ENCODE peak calls at places on chromosomes 11 and 22, in four cellular contexts. E, M, L and O are unnamed samples.

GRCh38 chr22:44363214-44363979 is 50.6 kb upstream of the SHISAL1 start:
- DNase-seq in M (no peak), E (no peak), L (no peak), O (no peak)

GRCh38 chr11:59756845-59757244 is 1.7 kb downstream of the STX3 start:
- DNase-seq in M (peak; percentile 26), L (no peak), E (no peak), O (peak; percentile 64)

GRCh38 chr11:47524200-47524874 is 28.6 kb downstream of the CELF1 start:
- DNase-seq in E (no peak), L (no peak), M (no peak), O (no peak)

GRCh38 chr11:73950869-73951710 is at the start of gene DNAJB13:
- DNase-seq in E (peak; percentile 23), M (peak; percentile 38), L (no peak), O (peak; percentile 85)

GRCh38 chr22:46250783-46251125 is 661 bp upstream of the CDPF1 start:
- DNase-seq in E (no peak), M (no peak), L (no peak), O (no peak)

GRCh38 chr11:110891411-110891810 is 179.2 kb upstream of the ARHGAP20 start:
- DNase-seq in M (no peak), E (no peak), L (no peak), O (no peak)

GRCh38 chr11:12052676-12053605 is 44.5 kb upstream of the DKK3 start:
- DNase-seq in L (no peak), M (no peak), E (no peak), O (no peak)

GRCh38 chr22:24141586-24141985 is 39.7 kb upstream of the SUSD2 start:
- DNase-seq in M (no peak), E (no peak), L (no peak), O (no peak)

GRCh38 chr11:134731562-134731961 is 319.5 kb upstream of the B3GAT1 start:
- DNase-seq in M (no peak), E (no peak), L (peak; percentile 70), O (no peak)

GRCh38 chr22:48960981-48961655 is 866.6 kb downstream of the BRD1 start:
- DNase-seq in E (no peak), L (no peak), M (no peak), O (no peak)

GRCh38 chr22:42368379-42369249 is 63.6 kb downstream of the NFAM1 start:
- DNase-seq in M (no peak), E (no peak), L (no peak), O (peak; percentile 19)

GRCh38 chr11:95364324-95365295 is 133.6 kb upstream of the SESN3 start:
- DNase-seq in M (no peak), L (no peak), E (no peak), O (no peak)

GRCh38 chr11:84261707-84262106 is 975.5 kb upstream of the CCDC90B start:
- DNase-seq in L (peak; percentile 13), E (no peak), M (no peak), O (no peak)

GRCh38 chr22:30634477-30635233 is 926 bp upstream of the SLC35E4 start:
- DNase-seq in M (peak; percentile 73), E (peak; percentile 47), L (peak; percentile 65), O (peak; percentile 83)

GRCh38 chr22:21921729-21922128 is 30.9 kb downstream of the PPM1F start:
- DNase-seq in E (no peak), L (peak; percentile 46), M (no peak), O (no peak)

GRCh38 chr11:61834278-61835004 is 6.3 kb downstream of the FADS2 start:
- DNase-seq in E (peak; percentile 87), L (no peak), M (no peak), O (peak; percentile 93)

GRCh38 chr11:110855246-110855645 is 143.0 kb upstream of the ARHGAP20 start:
- DNase-seq in M (no peak), L (no peak), E (no peak), O (no peak)

GRCh38 chr22:29780781-29781676 is 13.9 kb downstream of the UQCR10 start:
- DNase-seq in E (no peak), L (no peak), M (no peak), O (peak; percentile 80)

GRCh38 chr11:134120143-134120850 is 51.4 kb downstream of the JAM3 start:
- DNase-seq in M (no peak), E (no peak), L (no peak), O (no peak)

GRCh38 chr11:16881074-16881709 is 133.0 kb downstream of the PLEKHA7 start:
- DNase-seq in E (no peak), L (no peak), M (no peak), O (peak; percentile 61)

GRCh38 chr11:68028802-68029475 is 1.5 kb upstream of the NDUFS8 start:
- DNase-seq in L (no peak), E (no peak), M (no peak), O (no peak)

GRCh38 chr22:45673482-45674175 is 2.0 kb downstream of the ATXN10 start:
- DNase-seq in L (no peak), E (no peak), M (no peak), O (peak; percentile 13)

GRCh38 chr22:22226448-22227187 is 18.0 kb upstream of the VPREB1 start:
- DNase-seq in M (no peak), E (no peak), L (no peak), O (no peak)

GRCh38 chr22:19855504-19856409 is 1.1 kb upstream of the GNB1L start:
- DNase-seq in E (peak; percentile 35), M (peak; percentile 31), L (no peak), O (peak; percentile 94)

GRCh38 chr11:77039491-77040400 is 5.5 kb downstream of the B3GNT6 start:
- DNase-seq in E (no peak), M (no peak), L (no peak), O (no peak)

GRCh38 chr11:64607381-64608259 is 16.6 kb downstream of the SLC22A12 start:
- DNase-seq in M (no peak), L (no peak), E (no peak), O (no peak)

GRCh38 chr22:16989915-16990314 is 18.1 kb downstream of the GAB4 start:
- DNase-seq in L (no peak), M (no peak), E (no peak), O (no peak)

DNA sequence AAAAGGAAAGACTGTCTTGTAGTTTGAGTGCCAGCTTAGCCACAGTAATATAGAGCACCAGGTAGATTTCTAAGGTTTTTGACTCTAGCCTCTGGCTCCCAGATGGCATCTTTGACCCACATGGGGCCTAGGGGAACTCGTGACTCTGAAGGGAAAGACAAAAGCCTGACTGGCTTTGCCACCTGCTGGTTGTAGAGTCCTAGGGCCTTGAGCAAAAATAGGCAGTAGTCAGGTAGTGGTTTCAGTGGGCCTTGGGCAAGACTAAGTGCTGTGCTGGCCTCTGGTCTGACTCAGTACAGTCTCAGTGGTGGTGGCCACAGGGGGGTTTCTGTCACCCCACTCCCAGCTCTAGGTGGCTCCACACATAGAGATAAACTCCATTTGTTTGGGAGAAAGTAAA is 349.4 kb downstream of the FAM181B start:
- DNase-seq in E (no peak), M (no peak), L (no peak), O (no peak)
- TF ChIP-seq EGR1 in E (no peak), M (no peak), L (no peak), O (no peak)

GRCh38 chr11:34299284-34299961 is 58.4 kb downstream of the ABTB2 start:
- DNase-seq in L (no peak), E (no peak), M (no peak), O (no peak)
- TF ChIP-seq EGR1 in L (no peak), E (no peak), M (no peak), O (no peak)

DNA sequence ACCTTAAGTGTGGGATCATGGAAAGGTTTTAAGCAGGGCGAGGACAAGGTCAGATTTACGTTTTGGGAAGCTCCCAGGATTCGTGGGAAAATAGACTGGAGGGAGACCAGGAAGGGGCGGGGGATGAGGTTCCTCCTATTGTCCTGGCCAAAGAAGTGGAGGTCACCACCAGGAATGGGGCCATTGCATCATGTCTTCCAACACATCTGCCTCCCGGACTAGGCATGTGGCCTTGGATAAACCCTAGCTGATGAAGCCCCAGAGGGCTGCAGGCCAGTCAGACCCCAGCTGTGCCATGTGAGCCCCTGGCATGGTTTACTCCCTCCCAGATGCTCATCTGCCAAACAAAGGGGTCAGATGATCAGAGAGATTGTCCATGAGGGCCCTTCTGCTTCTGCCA is 11.5 kb upstream of the YWHAH start:
- DNase-seq in E (no peak), M (no peak), L (no peak), O (no peak)
- TF ChIP-seq EGR1 in E (no peak), M (no peak), L (no peak), O (no peak)

DNA sequence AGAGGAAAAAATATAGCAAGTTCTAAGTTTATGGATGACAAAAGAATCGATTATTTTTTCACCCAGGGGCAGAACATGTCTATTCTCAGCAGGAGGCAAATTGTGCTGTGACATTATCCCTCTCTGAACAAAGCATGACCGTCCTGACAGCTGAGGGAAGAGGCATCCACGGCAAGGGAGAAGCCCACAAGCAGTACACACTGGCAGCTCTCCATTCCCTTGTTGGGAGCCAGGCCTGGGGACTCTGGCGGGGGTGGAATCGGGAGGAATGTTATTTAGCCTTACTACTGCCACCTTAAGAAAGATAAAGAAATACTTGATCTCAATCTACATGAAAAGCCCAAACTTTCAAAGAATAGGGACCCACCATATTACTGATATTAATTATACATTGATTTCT is 3.4 kb downstream of the KIRREL3 start:
- DNase-seq in L (no peak), M (no peak), E (no peak), O (no peak)
- TF ChIP-seq EGR1 in L (no peak), M (no peak), E (no peak), O (no peak)

GRCh38 chr11:10322401-10322800 is 17.5 kb downstream of the ADM start:
- DNase-seq in L (no peak), M (no peak), E (no peak), O (no peak)
- TF ChIP-seq EGR1 in L (no peak), M (no peak), E (no peak), O (no peak)

DNA sequence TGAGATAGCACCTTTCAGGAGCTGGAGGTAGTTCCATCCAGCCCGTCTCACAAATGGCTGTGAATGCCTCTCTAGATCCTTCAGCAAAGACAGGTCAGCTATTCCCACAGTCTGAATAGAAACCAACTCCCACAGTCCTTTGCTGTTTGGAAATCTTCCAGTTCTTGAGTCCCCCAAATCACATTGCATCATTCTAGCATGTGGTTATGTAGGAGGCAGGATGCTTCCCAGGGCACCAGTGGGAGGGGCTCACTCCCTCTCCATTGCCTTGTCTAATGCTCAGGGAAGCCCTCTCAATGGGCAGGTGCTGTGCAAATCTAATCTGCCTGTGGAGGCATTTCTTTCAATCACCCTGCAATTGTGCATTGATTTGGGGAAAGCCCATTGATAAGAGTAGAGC is 14.6 kb downstream of the NAV2 start:
- DNase-seq in E (no peak), L (no peak), M (no peak), O (no peak)
- TF ChIP-seq EGR1 in E (no peak), L (no peak), M (no peak), O (no peak)